ENCODE peak calls at places on chromosomes 11 and 22, in five cellular contexts. V is pancreas; Q is NCI-H1105; G is activated naive CD4-positive, alpha-beta T cell treated with anti-CD3 and anti-CD28 coated beads, Interleukin-2, amount 50 U/mL, for 72 hours; U is fibroblast of the aortic adventitia. J is an unnamed sample.

GRCh38 chr11:84316866-84317560 is 1030.8 kb upstream of the CCDC90B start:
- DNase-seq in V (no peak), Q (no peak), G (no peak), U (peak), J (no peak)

GRCh38 chr11:112364962-112365481 is 104.4 kb upstream of the PLET1 start:
- DNase-seq in V (no peak), Q (no peak), G (no peak), U (peak), J (peak)

GRCh38 chr11:28447226-28447625 is 339.0 kb downstream of the METTL15 start:
- DNase-seq in V (no peak), Q (no peak), G (no peak), U (peak), J (no peak)

GRCh38 chr11:1435820-1436467 is 46.2 kb downstream of the BRSK2 start:
- DNase-seq in V (no peak), Q (no peak), G (no peak), U (no peak), J (no peak)

GRCh38 chr22:50260801-50261614 is 475 bp downstream of the MAPK12 start:
- DNase-seq in V (no peak), Q (peak), G (no peak), U (peak), J (no peak)

GRCh38 chr11:117186431-117186761 is 7.9 kb downstream of the SIDT2 start:
- DNase-seq in V (no peak), Q (no peak), G (no peak), U (no peak), J (no peak)

GRCh38 chr22:48960981-48961655 is 866.6 kb downstream of the BRD1 start:
- DNase-seq in V (peak), Q (no peak), G (no peak), U (no peak), J (no peak)

GRCh38 chr22:30079952-30080533 is at the start of gene HORMAD2:
- DNase-seq in V (no peak), Q (no peak), G (no peak), U (no peak), J (no peak)

GRCh38 chr11:126327280-126328000 is 23.6 kb downstream of the DCPS start:
- DNase-seq in V (no peak), Q (no peak), G (no peak), U (no peak), J (no peak)

GRCh38 chr11:87529486-87529885 is 491.8 kb downstream of the TMEM135 start:
- DNase-seq in V (no peak), Q (no peak), G (no peak), U (peak), J (no peak)

GRCh38 chr11:13118194-13118593 is 109.1 kb downstream of the RASSF10 start:
- DNase-seq in V (no peak), Q (no peak), G (no peak), U (peak), J (no peak)

GRCh38 chr11:133906746-133907145 is 50.0 kb downstream of the IGSF9B start:
- DNase-seq in V (no peak), Q (no peak), G (no peak), U (no peak), J (no peak)

GRCh38 chr22:40525250-40525884 is 111.2 kb downstream of the MRTFA start:
- DNase-seq in V (peak), Q (peak), G (no peak), U (peak), J (no peak)

GRCh38 chr11:120199613-120200012 is 11.2 kb upstream of the OAF start:
- DNase-seq in V (no peak), Q (no peak), G (no peak), U (no peak), J (no peak)

GRCh38 chr11:62648967-62649364 is 2.6 kb upstream of the GANAB start:
- DNase-seq in V (no peak), Q (no peak), G (no peak), U (no peak), J (no peak)

GRCh38 chr22:41782316-41782715 is 18.2 kb upstream of the CCDC134 start:
- DNase-seq in V (no peak), Q (no peak), G (no peak), U (no peak), J (no peak)

J was measured in epithelial cell of prostate.